ENCODE peak calls at places on chromosomes 12 and 14, in four cellular contexts. One of them, this sample, is unnamed.
A peak's percentile ranks its signal among the peaks of the same experiment; 100 is the strongest.

GRCh38 chr12:58346032-58346632 is 404.8 kb downstream of the ATP23 start:
- DNase-seq in HFFc6: peak; percentile 64
- DNase-seq in kidney glomerular epithelial cell: peak; percentile 63
- DNase-seq in left ventricle myocardium inferior: no peak
- DNase-seq in this sample: no peak

GRCh38 chr12:88501976-88502938 is 78.0 kb downstream of the KITLG start:
- DNase-seq in kidney glomerular epithelial cell: no peak
- DNase-seq in left ventricle myocardium inferior: no peak
- DNase-seq in HFFc6: no peak
- DNase-seq in this sample: no peak

GRCh38 chr12:51403159-51403558 is 12.0 kb upstream of the GALNT6 start:
- DNase-seq in HFFc6: no peak
- DNase-seq in left ventricle myocardium inferior: no peak
- DNase-seq in kidney glomerular epithelial cell: no peak
- DNase-seq in this sample: no peak

GRCh38 chr12:169528-170360 is 44.2 kb downstream of the SLC6A12 start:
- DNase-seq in HFFc6: no peak
- DNase-seq in kidney glomerular epithelial cell: no peak
- DNase-seq in left ventricle myocardium inferior: no peak
- DNase-seq in this sample: no peak

GRCh38 chr14:55411426-55412389 is at the start of gene ATG14:
- DNase-seq in kidney glomerular epithelial cell: peak; percentile 75
- DNase-seq in HFFc6: peak; percentile 72
- DNase-seq in left ventricle myocardium inferior: peak; percentile 85
- DNase-seq in this sample: peak; percentile 88

GRCh38 chr12:52570511-52570910 is 3.1 kb downstream of the KRT74 start:
- DNase-seq in HFFc6: no peak
- DNase-seq in kidney glomerular epithelial cell: no peak
- DNase-seq in left ventricle myocardium inferior: no peak
- DNase-seq in this sample: no peak

GRCh38 chr12:101891462-101891971 is 14.1 kb downstream of the DRAM1 start:
- DNase-seq in HFFc6: peak; percentile 85
- DNase-seq in kidney glomerular epithelial cell: peak; percentile 97
- DNase-seq in left ventricle myocardium inferior: no peak
- DNase-seq in this sample: peak; percentile 49

GRCh38 chr12:63809566-63809965 is 29.9 kb downstream of the RXYLT1 start:
- DNase-seq in left ventricle myocardium inferior: no peak
- DNase-seq in HFFc6: no peak
- DNase-seq in kidney glomerular epithelial cell: no peak
- DNase-seq in this sample: no peak

GRCh38 chr14:104889374-104889755 is 24.3 kb downstream of the CEP170B start:
- DNase-seq in left ventricle myocardium inferior: peak; percentile 11
- DNase-seq in HFFc6: no peak
- DNase-seq in kidney glomerular epithelial cell: no peak
- DNase-seq in this sample: no peak

GRCh38 chr12:75750950-75751349 is 239.5 kb upstream of the KRR1 start:
- DNase-seq in HFFc6: peak; percentile 22
- DNase-seq in kidney glomerular epithelial cell: peak; percentile 34
- DNase-seq in left ventricle myocardium inferior: no peak
- DNase-seq in this sample: no peak

GRCh38 chr12:42761601-42762350 is 172.2 kb upstream of the PRICKLE1 start:
- DNase-seq in kidney glomerular epithelial cell: no peak
- DNase-seq in left ventricle myocardium inferior: no peak
- DNase-seq in HFFc6: peak; percentile 4
- DNase-seq in this sample: no peak

GRCh38 chr14:96092936-96093335 is 53.8 kb downstream of the C14orf132 start:
- DNase-seq in left ventricle myocardium inferior: no peak
- DNase-seq in HFFc6: peak; percentile 36
- DNase-seq in kidney glomerular epithelial cell: no peak
- DNase-seq in this sample: no peak

GRCh38 chr12:64796205-64796845 is 28.1 kb upstream of the TBC1D30 start:
- DNase-seq in left ventricle myocardium inferior: no peak
- DNase-seq in HFFc6: peak; percentile 90
- DNase-seq in kidney glomerular epithelial cell: peak; percentile 90
- DNase-seq in this sample: peak; percentile 90

GRCh38 chr14:94545131-94545841 is 16.0 kb upstream of the SERPINA4 start:
- DNase-seq in HFFc6: no peak
- DNase-seq in kidney glomerular epithelial cell: no peak
- DNase-seq in left ventricle myocardium inferior: no peak
- DNase-seq in this sample: no peak

GRCh38 chr12:23847857-23848256 is 101.6 kb downstream of the SOX5 start:
- DNase-seq in kidney glomerular epithelial cell: no peak
- DNase-seq in left ventricle myocardium inferior: no peak
- DNase-seq in HFFc6: no peak
- DNase-seq in this sample: no peak

GRCh38 chr12:74847169-74847568 is 309.5 kb downstream of the ATXN7L3B start:
- DNase-seq in left ventricle myocardium inferior: no peak
- DNase-seq in HFFc6: no peak
- DNase-seq in kidney glomerular epithelial cell: no peak
- DNase-seq in this sample: no peak

GRCh38 chr12:50661300-50662120 is 102.4 kb upstream of the ATF1 start:
- DNase-seq in left ventricle myocardium inferior: no peak
- DNase-seq in HFFc6: no peak
- DNase-seq in kidney glomerular epithelial cell: no peak
- DNase-seq in this sample: no peak

GRCh38 chr14:92503756-92504491 is 9.7 kb upstream of the RIN3 start:
- DNase-seq in HFFc6: peak; percentile 90
- DNase-seq in kidney glomerular epithelial cell: peak; percentile 65
- DNase-seq in left ventricle myocardium inferior: no peak
- DNase-seq in this sample: no peak

GRCh38 chr14:55697358-55697985 is 117.5 kb downstream of the KTN1 start:
- DNase-seq in left ventricle myocardium inferior: no peak
- DNase-seq in HFFc6: no peak
- DNase-seq in kidney glomerular epithelial cell: no peak
- DNase-seq in this sample: peak; percentile 34

GRCh38 chr14:92599786-92600185 is 86.2 kb downstream of the RIN3 start:
- DNase-seq in kidney glomerular epithelial cell: no peak
- DNase-seq in left ventricle myocardium inferior: no peak
- DNase-seq in HFFc6: peak; percentile 56
- DNase-seq in this sample: no peak

GRCh38 chr12:124632510-124632909 is 65.1 kb upstream of the NCOR2 start:
- DNase-seq in HFFc6: no peak
- DNase-seq in left ventricle myocardium inferior: no peak
- DNase-seq in kidney glomerular epithelial cell: peak; percentile 45
- DNase-seq in this sample: no peak

GRCh38 chr14:52877628-52878027 is 73.2 kb downstream of the FERMT2 start:
- DNase-seq in left ventricle myocardium inferior: no peak
- DNase-seq in kidney glomerular epithelial cell: no peak
- DNase-seq in HFFc6: no peak
- DNase-seq in this sample: no peak

GRCh38 chr14:78074546-78074945 is 95.6 kb upstream of the NRXN3 start:
- DNase-seq in HFFc6: no peak
- DNase-seq in kidney glomerular epithelial cell: no peak
- DNase-seq in left ventricle myocardium inferior: no peak
- DNase-seq in this sample: no peak

GRCh38 chr12:6222009-6222702 is 22.0 kb downstream of the CD9 start:
- DNase-seq in kidney glomerular epithelial cell: peak; percentile 28
- DNase-seq in HFFc6: no peak
- DNase-seq in left ventricle myocardium inferior: no peak
- DNase-seq in this sample: no peak

GRCh38 chr12:104609083-104609844 is 152.5 kb downstream of the CHST11 start:
- DNase-seq in kidney glomerular epithelial cell: no peak
- DNase-seq in left ventricle myocardium inferior: no peak
- DNase-seq in HFFc6: no peak
- DNase-seq in this sample: no peak

This sample was measured in mucosa of descending colon.